ENCODE peak calls at places on chromosome 14, in six cellular contexts. R, Q, E, J, C and F are unnamed samples.

GRCh38 chr14:104135121-104135903 is 3.1 kb upstream of the KIF26A start:
- DNase-seq in R (no peak), Q (no peak), E (no peak), J (no peak), C (peak), F (no peak)

GRCh38 chr14:76948213-76948947 is 80.1 kb downstream of the IRF2BPL start:
- DNase-seq in R (no peak), Q (no peak), E (no peak), J (no peak), C (no peak), F (no peak)

GRCh38 chr14:100341301-100342031 is 18.3 kb downstream of the SLC25A47 start:
- DNase-seq in R (peak), Q (no peak), E (no peak), J (no peak), C (no peak), F (no peak)

GRCh38 chr14:93906341-93907329 is 20.5 kb upstream of the FAM181A start:
- DNase-seq in R (peak), Q (peak), E (peak), J (no peak), C (no peak), F (peak)

GRCh38 chr14:69013943-69014782 is 35.1 kb upstream of the ACTN1 start:
- DNase-seq in R (no peak), Q (no peak), E (no peak), J (no peak), C (peak), F (no peak)

GRCh38 chr14:33671556-33671955 is 279.3 kb downstream of the EGLN3 start:
- DNase-seq in R (no peak), Q (no peak), E (no peak), J (no peak), C (no peak), F (no peak)

GRCh38 chr14:76772300-76773187 is 11.3 kb downstream of the VASH1 start:
- DNase-seq in R (no peak), Q (no peak), E (no peak), J (no peak), C (no peak), F (no peak)

GRCh38 chr14:69241577-69241976 is 18.4 kb upstream of the GALNT16 start:
- DNase-seq in R (no peak), Q (no peak), E (no peak), J (no peak), C (no peak), F (no peak)

GRCh38 chr14:47660158-47660557 is 15.2 kb downstream of the MDGA2 start:
- DNase-seq in R (no peak), Q (no peak), E (no peak), J (no peak), C (no peak), F (no peak)

GRCh38 chr14:51395361-51395849 is 155.4 kb downstream of the TMX1 start:
- DNase-seq in R (no peak), Q (no peak), E (no peak), J (no peak), C (peak), F (no peak)

GRCh38 chr14:26088260-26088659 is 509.6 kb downstream of the NOVA1 start:
- DNase-seq in R (no peak), Q (no peak), E (no peak), J (no peak), C (no peak), F (no peak)

GRCh38 chr14:88986146-88986841 is 161.8 kb downstream of the TTC8 start:
- DNase-seq in R (no peak), Q (no peak), E (no peak), J (no peak), C (no peak), F (no peak)

GRCh38 chr14:22147716-22148115 is 441.3 kb downstream of the DAD1 start:
- DNase-seq in R (no peak), Q (no peak), E (no peak), J (no peak), C (no peak), F (no peak)

GRCh38 chr14:103623883-103624482 is 5.0 kb upstream of the KLC1 start:
- DNase-seq in R (no peak), Q (no peak), E (no peak), J (no peak), C (no peak), F (no peak)

GRCh38 chr14:68181395-68182326 is 362.1 kb downstream of the RAD51B start:
- DNase-seq in R (no peak), Q (no peak), E (no peak), J (no peak), C (no peak), F (no peak)

GRCh38 chr14:73208390-73208789 is 28.9 kb upstream of the PAPLN start:
- DNase-seq in R (no peak), Q (no peak), E (no peak), J (no peak), C (no peak), F (no peak)

GRCh38 chr14:81161749-81162148 is 59.0 kb downstream of the GTF2A1 start:
- DNase-seq in R (no peak), Q (no peak), E (no peak), J (no peak), C (no peak), F (no peak)

GRCh38 chr14:67077914-67078313 is 111.3 kb upstream of the GARIN2 start:
- DNase-seq in R (no peak), Q (no peak), E (no peak), J (no peak), C (no peak), F (no peak)

GRCh38 chr14:72883109-72883508 is 10.8 kb downstream of the DPF3 start:
- DNase-seq in R (no peak), Q (no peak), E (no peak), J (no peak), C (no peak), F (no peak)

GRCh38 chr14:104390941-104391901 is 188.3 kb upstream of the C14orf180 start:
- DNase-seq in R (no peak), Q (no peak), E (no peak), J (no peak), C (peak), F (no peak)

GRCh38 chr14:28102814-28103213 is 663.8 kb upstream of the FOXG1 start:
- DNase-seq in R (no peak), Q (no peak), E (no peak), J (no peak), C (no peak), F (no peak)

GRCh38 chr14:71574976-71575375 is 357.3 kb upstream of the RGS6 start:
- DNase-seq in R (no peak), Q (no peak), E (no peak), J (no peak), C (no peak), F (no peak)

GRCh38 chr14:69460093-69460701 is 24.3 kb upstream of the PLEKHD1 start:
- DNase-seq in R (peak), Q (peak), E (no peak), J (no peak), C (no peak), F (no peak)

GRCh38 chr14:50961606-50962259 is 17.4 kb upstream of the PYGL start:
- DNase-seq in R (no peak), Q (no peak), E (no peak), J (no peak), C (no peak), F (no peak)

GRCh38 chr14:106129274-106129673 is 602.9 kb downstream of the TMEM121 start:
- DNase-seq in R (no peak), Q (no peak), E (no peak), J (no peak), C (no peak), F (no peak)